ENCODE peak calls at places on chromosome 10, in six cellular contexts. O is A549, Y is GM23338, R is HCT116, V is SK-N-SH, L is Panc1. M is an unnamed sample.

GRCh38 chr10:132678436-132679216 is 107.3 kb downstream of the NKX6-2 start:
- DNase-seq in V (no peak), R (no peak), Y (no peak), O (no peak), L (no peak), M (no peak)

GRCh38 chr10:77566228-77566627 is 71.4 kb downstream of the KCNMA1 start:
- DNase-seq in R (no peak), Y (no peak), L (no peak), O (no peak), V (no peak), M (no peak)

GRCh38 chr10:71770789-71771188 is 2.5 kb downstream of the VSIR start:
- DNase-seq in V (no peak), L (no peak), O (no peak), Y (no peak), R (no peak), M (peak)

GRCh38 chr10:73850863-73851461 is 23.4 kb downstream of the CAMK2G start:
- DNase-seq in R (no peak), L (no peak), Y (peak), O (no peak), V (peak), M (no peak)

GRCh38 chr10:101896466-101896865 is 52.9 kb upstream of the KCNIP2 start:
- DNase-seq in Y (no peak), L (no peak), V (no peak), R (no peak), O (no peak), M (no peak)

GRCh38 chr10:50600286-50600685 is 23.5 kb downstream of the SGMS1 start:
- DNase-seq in V (no peak), L (no peak), R (no peak), Y (no peak), O (peak), M (no peak)

GRCh38 chr10:11261687-11262086 is 244.0 kb downstream of the CELF2 start:
- DNase-seq in Y (no peak), R (no peak), V (no peak), O (no peak), L (no peak), M (no peak)

GRCh38 chr10:99760321-99760720 is 22.1 kb upstream of the ABCC2 start:
- DNase-seq in Y (no peak), L (no peak), O (no peak), R (no peak), V (no peak), M (no peak)

GRCh38 chr10:79930267-79930666 is 18.6 kb downstream of the SFTPD start:
- DNase-seq in R (no peak), L (no peak), O (no peak), Y (no peak), V (no peak), M (no peak)

GRCh38 chr10:74917481-74918077 is 91.2 kb downstream of the KAT6B start:
- DNase-seq in R (peak), V (no peak), L (no peak), Y (no peak), O (peak), M (no peak)

GRCh38 chr10:11617233-11617632 is 5.8 kb upstream of the USP6NL start:
- DNase-seq in Y (no peak), L (no peak), O (no peak), R (no peak), V (no peak), M (no peak)

GRCh38 chr10:3666525-3667302 is 118.3 kb downstream of the KLF6 start:
- DNase-seq in R (no peak), Y (no peak), O (no peak), V (no peak), L (no peak), M (peak)

GRCh38 chr10:13891542-13892431 is 305.0 kb downstream of the PRPF18 start:
- DNase-seq in R (no peak), V (peak), Y (peak), L (no peak), O (no peak), M (no peak)

GRCh38 chr10:34494012-34494411 is 321.1 kb downstream of the PARD3 start:
- DNase-seq in L (no peak), Y (no peak), R (no peak), V (no peak), O (peak), M (no peak)

GRCh38 chr10:91798736-91799579 is 732 bp downstream of the TNKS2 start:
- DNase-seq in R (peak), Y (peak), L (no peak), V (no peak), O (peak), M (peak)

GRCh38 chr10:32882076-32882475 is 76.0 kb downstream of the ITGB1 start:
- DNase-seq in R (no peak), Y (peak), O (no peak), V (no peak), L (no peak), M (no peak)

GRCh38 chr10:11902646-11903045 is 79.5 kb downstream of the PROSER2 start:
- DNase-seq in O (no peak), R (no peak), L (no peak), Y (no peak), V (no peak), M (no peak)

GRCh38 chr10:79588800-79589199 is 21.9 kb upstream of the SFTPA1 start:
- DNase-seq in O (no peak), L (no peak), Y (no peak), V (no peak), R (no peak), M (peak)

GRCh38 chr10:27319752-27320561 is 79.4 kb upstream of the ACBD5 start:
- DNase-seq in O (peak), V (peak), R (no peak), Y (peak), L (no peak), M (peak)

GRCh38 chr10:126130291-126130710 is 233.9 kb downstream of the FANK1 start:
- DNase-seq in V (no peak), Y (no peak), L (no peak), R (no peak), O (no peak), M (no peak)

GRCh38 chr10:28975891-28976471 is 298.7 kb downstream of the BAMBI start:
- DNase-seq in R (no peak), O (no peak), Y (no peak), V (no peak), L (no peak), M (no peak)

GRCh38 chr10:122484276-122485060 is 23.1 kb downstream of the HTRA1 start:
- DNase-seq in Y (no peak), L (no peak), R (no peak), V (no peak), O (no peak), M (no peak)
- TF ChIP-seq REST in Y (no peak), L (no peak), R (no peak), V (no peak), O (no peak), M (no peak)

GRCh38 chr10:68212721-68213352 is 19.1 kb downstream of the ATOH7 start:
- DNase-seq in R (no peak), O (peak), V (peak), L (no peak), Y (peak), M (no peak)
- TF ChIP-seq REST in R (no peak), O (no peak), V (no peak), L (no peak), Y (no peak), M (no peak)

GRCh38 chr10:997266-998022 is 9.2 kb downstream of the GTPBP4 start:
- DNase-seq in V (no peak), L (no peak), Y (no peak), O (no peak), R (no peak), M (no peak)

GRCh38 chr10:1004294-1004693 is 16.1 kb downstream of the GTPBP4 start:
- DNase-seq in Y (no peak), V (no peak), L (no peak), O (no peak), R (no peak), M (no peak)

GRCh38 chr10:1006573-1006972 is 18.3 kb downstream of the GTPBP4 start:
- DNase-seq in R (no peak), V (no peak), O (no peak), L (no peak), Y (no peak), M (no peak)

GRCh38 chr10:1007583-1007982 is 18.1 kb downstream of the IDI2 start:
- DNase-seq in Y (no peak), O (no peak), R (no peak), V (no peak), L (no peak), M (no peak)

DNA sequence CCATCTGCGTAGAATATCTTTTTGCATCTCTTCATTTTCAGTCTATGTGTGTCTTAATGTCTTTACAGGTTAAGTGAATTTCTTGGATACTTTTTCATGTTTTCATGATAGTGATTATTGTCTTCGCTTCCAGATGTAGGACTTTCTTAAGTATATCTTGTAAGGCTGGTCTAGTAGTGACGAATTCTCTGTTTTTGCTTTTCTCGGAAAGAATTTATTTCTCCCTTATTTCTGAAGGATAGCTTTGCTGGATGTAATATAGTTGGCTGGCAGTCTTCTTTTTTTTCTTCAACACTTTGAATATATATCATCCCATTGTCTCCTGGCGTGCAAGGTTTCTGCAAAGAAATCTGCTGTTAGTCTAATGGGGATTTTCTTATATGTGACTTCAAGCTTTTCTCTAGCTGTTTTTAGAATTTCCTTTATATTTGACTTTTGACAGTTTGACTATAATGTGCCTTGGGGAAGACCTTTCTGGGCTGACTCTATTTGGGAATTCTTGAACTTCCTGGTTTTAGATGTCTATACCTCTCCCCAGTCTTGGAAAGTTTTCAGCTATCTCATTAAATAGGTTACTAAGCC is 14.3 kb downstream of the GTPBP4 start:
- DNase-seq in O (peak), V (no peak), L (no peak), Y (no peak), R (no peak), M (no peak)
- TF ChIP-seq REST in O (no peak), V (no peak), L (no peak), Y (no peak), R (no peak), M (no peak)

DNA sequence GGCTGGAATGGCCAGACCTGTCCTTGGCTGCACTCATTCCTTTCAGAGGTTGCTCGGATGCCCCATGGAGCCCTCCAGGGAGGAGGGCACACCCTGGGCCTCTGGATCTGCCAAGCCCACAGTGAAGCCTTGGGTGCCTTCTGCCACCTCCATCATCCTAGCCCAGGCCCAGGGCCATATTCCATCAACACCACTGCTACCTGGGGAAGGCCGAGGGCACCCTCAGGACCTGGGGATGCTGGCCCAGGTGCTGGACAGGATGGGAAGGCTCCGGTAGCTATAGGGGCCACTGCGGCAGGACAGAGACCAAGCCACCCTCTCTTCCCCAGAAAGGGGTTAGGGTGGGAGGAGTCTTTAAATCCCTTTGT is 810 bp downstream of the OPN4 start:
- DNase-seq in L (no peak), V (peak), O (no peak), R (no peak), Y (no peak), M (no peak)
- TF ChIP-seq REST in L (no peak), V (no peak), O (no peak), R (no peak), Y (no peak), M (no peak)

M was measured in HL-60.